ENCODE peak calls at places on chromosomes 4 and X, in four cellular contexts. N is fibroblast of lung, H is colonic mucosa, W is endodermal cell. A is an unnamed sample. For H3K4me1, the result is how much of the 10 kb centered on the place peaks cover.

GRCh38 chr4:30962949-30963348 is 242.8 kb downstream of the PCDH7 start:
- DNase-seq in N (peak), H (no peak), W (no peak), A (no peak)

GRCh38 chr4:95513022-95513421 is 35.8 kb downstream of the UNC5C start:
- DNase-seq in N (no peak), H (no peak), W (no peak), A (no peak)

GRCh38 chr4:95190751-95191436 is 357.9 kb downstream of the UNC5C start:
- DNase-seq in N (no peak), H (no peak), W (peak), A (no peak)

GRCh38 chrX:46704767-46705386 is 54.0 kb downstream of the SLC9A7 start:
- DNase-seq in N (no peak), H (no peak), W (no peak), A (no peak)

GRCh38 chr4:18813055-18813454 is 791.5 kb upstream of the LCORL start:
- DNase-seq in N (no peak), H (no peak), W (no peak), A (no peak)

GRCh38 chr4:11691236-11691635 is 262.5 kb upstream of the HS3ST1 start:
- DNase-seq in N (no peak), H (no peak), W (no peak), A (no peak)

GRCh38 chrX:153474266-153474665 is 3.9 kb upstream of the HAUS7 start:
- DNase-seq in N (no peak), H (no peak), W (no peak), A (no peak)

GRCh38 chrX:153667931-153668396 is 5.6 kb downstream of the PNCK start:
- DNase-seq in N (peak), H (peak), W (peak), A (peak)

GRCh38 chr4:39910064-39910463 is 67.6 kb downstream of the PDS5A start:
- DNase-seq in N (no peak), H (no peak), W (no peak), A (no peak)

GRCh38 chrX:148530464-148531077 is 30.2 kb downstream of the AFF2 start:
- DNase-seq in N (peak), H (no peak), W (no peak), A (peak)

GRCh38 chr4:98260047-98260578 is 1.1 kb upstream of the RAP1GDS1 start:
- DNase-seq in N (no peak), H (peak), W (peak), A (no peak)

GRCh38 chr4:78343682-78344081 is 207.9 kb upstream of the ANXA3 start:
- DNase-seq in N (no peak), H (no peak), W (no peak), A (no peak)

GRCh38 chr4:31349907-31350306 is 629.7 kb downstream of the PCDH7 start:
- DNase-seq in N (no peak), H (no peak), W (no peak), A (no peak)

GRCh38 chr4:37245391-37245954 is 930 bp downstream of the NWD2 start:
- DNase-seq in N (no peak), H (no peak), W (peak), A (no peak)

GRCh38 chrX:153793291-153793690 is 884 bp downstream of the IDH3G start:
- DNase-seq in N (no peak), H (peak), W (no peak), A (no peak)

GRCh38 chrX:43882294-43882681 is at the start of gene MAOB:
- DNase-seq in N (no peak), H (peak), W (peak), A (no peak)

GRCh38 chr4:114021445-114021844 is 42.0 kb upstream of the ARSJ start:
- DNase-seq in N (no peak), H (no peak), W (no peak), A (no peak)

GRCh38 chr4:54553001-54553400 is 104.8 kb upstream of the KIT start:
- DNase-seq in N (peak), H (no peak), W (no peak), A (no peak)

GRCh38 chr4:82898322-82899243 is 2.0 kb upstream of the THAP9 start:
- DNase-seq in N (peak), H (peak), W (no peak), A (no peak)

GRCh38 chr4:82900335-82901128 is at the start of gene THAP9:
- DNase-seq in N (peak), H (peak), W (peak), A (peak)

GRCh38 chr4:82901129-82901718 is 689 bp downstream of the THAP9 start:
- DNase-seq in N (no peak), H (no peak), W (no peak), A (no peak)

GRCh38 chr4:82900016-82900334 is 560 bp upstream of the THAP9 start:
- DNase-seq in N (no peak), H (no peak), W (no peak), A (no peak)

GRCh38 chr4:82899339-82899738 is 1.2 kb upstream of the THAP9 start:
- DNase-seq in N (no peak), H (no peak), W (no peak), A (no peak)
- H3K4me1 ChIP-seq in N (under half), H (under half), W (under half), A (half or more)

GRCh38 chr4:17126306-17126978 is 228.0 kb upstream of the LDB2 start:
- DNase-seq in N (no peak), H (no peak), W (no peak), A (no peak)

GRCh38 chr4:17128268-17128667 is 229.8 kb upstream of the LDB2 start:
- DNase-seq in N (peak), H (no peak), W (no peak), A (no peak)

GRCh38 chr4:17120761-17121160 is 222.3 kb upstream of the LDB2 start:
- DNase-seq in N (peak), H (no peak), W (no peak), A (no peak)

GRCh38 chr4:17124767-17125166 is 226.3 kb upstream of the LDB2 start:
- DNase-seq in N (no peak), H (no peak), W (no peak), A (no peak)
- TF ChIP-seq CTCF in N (peak), H (no peak), W (peak), A (peak)

GRCh38 chr4:48249378-48249777 is 20.3 kb downstream of the TEC start:
- DNase-seq in N (no peak), H (no peak), W (no peak), A (no peak)
- H3K9ac ChIP-seq in N (no peak), H (no peak), W (no peak), A (no peak)

DNA sequence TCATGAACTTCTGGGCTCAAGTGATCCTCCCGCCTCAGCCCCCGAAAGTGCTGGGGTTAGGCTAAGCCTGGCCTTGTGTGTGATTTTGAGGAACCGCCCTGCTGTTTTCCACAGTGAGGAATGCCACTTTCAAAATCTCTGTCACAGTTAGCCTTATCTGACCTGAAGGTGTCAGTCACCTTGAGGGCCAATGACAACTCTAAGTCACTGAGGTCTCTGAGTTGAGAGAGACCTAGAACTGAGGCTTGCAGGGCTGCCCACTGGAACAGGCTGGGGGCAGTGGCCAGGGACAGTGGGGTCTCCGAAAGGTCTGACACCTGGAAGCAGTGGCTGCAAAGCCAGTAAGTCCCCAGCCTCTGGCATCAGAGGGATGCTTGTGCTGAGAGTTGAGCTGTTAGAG is 6.1 kb downstream of the TADA2B start:
- DNase-seq in N (no peak), H (no peak), W (no peak), A (no peak)
- H3K4me1 ChIP-seq in N (under half), H (under half), W (under half), A (under half)

GRCh38 chrX:107849747-107850478 is 24.2 kb downstream of the MID2 start:
- DNase-seq in N (peak), H (no peak), W (peak), A (no peak)
- TF ChIP-seq CTCF in N (peak), H (no peak), W (peak), A (no peak)

GRCh38 chr4:6746721-6747689 is 31.0 kb downstream of the BLOC1S4 start:
- DNase-seq in N (no peak), H (peak), W (no peak), A (no peak)
- H3K9ac ChIP-seq in N (no peak), H (no peak), W (no peak), A (no peak)

GRCh38 chr4:143354990-143355389 is 18.3 kb downstream of the GAB1 start:
- DNase-seq in N (no peak), H (no peak), W (no peak), A (no peak)
- H3K4me1 ChIP-seq in N (under half), H (under half), W (under half), A (under half)

GRCh38 chr4:82648356-82648755 is 86.6 kb upstream of the TMEM150C start:
- DNase-seq in N (no peak), H (no peak), W (no peak), A (no peak)

GRCh38 chr4:82644731-82645126 is 82.9 kb upstream of the TMEM150C start:
- DNase-seq in N (no peak), H (no peak), W (no peak), A (no peak)

GRCh38 chr4:82643994-82644730 is 82.4 kb upstream of the TMEM150C start:
- DNase-seq in N (no peak), H (no peak), W (no peak), A (no peak)

GRCh38 chr4:82642321-82642720 is 80.5 kb upstream of the TMEM150C start:
- DNase-seq in N (no peak), H (no peak), W (no peak), A (no peak)

GRCh38 chr4:82645868-82646267 is 84.1 kb upstream of the TMEM150C start:
- DNase-seq in N (no peak), H (no peak), W (no peak), A (no peak)
- TF ChIP-seq CTCF in N (no peak), H (no peak), W (no peak), A (no peak)

A was measured in DND-41.